ENCODE peak calls at places on chromosome 12, in five cellular contexts. J is stomach, U is OCI-LY7, D is heart right ventricle, X is lower lobe of right lung. M is an unnamed sample.

GRCh38 chr12:53543539-53543938 is 36.3 kb upstream of the NPFF start:
- DNase-seq in J (peak; percentile 48), U (peak; percentile 78), D (peak; percentile 18), X (peak; percentile 51), M (peak; percentile 54)

GRCh38 chr12:6772331-6772695 is at the start of gene LAG3:
- DNase-seq in J (no peak), U (no peak), D (no peak), X (no peak), M (no peak)

GRCh38 chr12:28374556-28374955 is 184.3 kb downstream of the CCDC91 start:
- DNase-seq in J (no peak), U (no peak), D (no peak), X (no peak), M (no peak)

GRCh38 chr12:7229741-7230140 is 40.3 kb downstream of the PEX5 start:
- DNase-seq in J (no peak), U (no peak), D (no peak), X (no peak), M (no peak)

GRCh38 chr12:76637807-76638206 is 78.2 kb upstream of the OSBPL8 start:
- DNase-seq in J (no peak), U (no peak), D (no peak), X (no peak), M (no peak)

GRCh38 chr12:39062266-39062996 is 157.0 kb upstream of the CPNE8 start:
- DNase-seq in J (no peak), U (no peak), D (no peak), X (no peak), M (no peak)

GRCh38 chr12:59403259-59403932 is 192.4 kb upstream of the SLC16A7 start:
- DNase-seq in J (peak; percentile 40), U (peak; percentile 63), D (no peak), X (no peak), M (peak; percentile 57)

GRCh38 chr12:132114667-132115066 is 29.5 kb downstream of the DDX51 start:
- DNase-seq in J (no peak), U (no peak), D (no peak), X (no peak), M (no peak)

GRCh38 chr12:9936597-9936996 is 4.4 kb upstream of the CLEC2A start:
- DNase-seq in J (no peak), U (no peak), D (no peak), X (no peak), M (no peak)

DNA sequence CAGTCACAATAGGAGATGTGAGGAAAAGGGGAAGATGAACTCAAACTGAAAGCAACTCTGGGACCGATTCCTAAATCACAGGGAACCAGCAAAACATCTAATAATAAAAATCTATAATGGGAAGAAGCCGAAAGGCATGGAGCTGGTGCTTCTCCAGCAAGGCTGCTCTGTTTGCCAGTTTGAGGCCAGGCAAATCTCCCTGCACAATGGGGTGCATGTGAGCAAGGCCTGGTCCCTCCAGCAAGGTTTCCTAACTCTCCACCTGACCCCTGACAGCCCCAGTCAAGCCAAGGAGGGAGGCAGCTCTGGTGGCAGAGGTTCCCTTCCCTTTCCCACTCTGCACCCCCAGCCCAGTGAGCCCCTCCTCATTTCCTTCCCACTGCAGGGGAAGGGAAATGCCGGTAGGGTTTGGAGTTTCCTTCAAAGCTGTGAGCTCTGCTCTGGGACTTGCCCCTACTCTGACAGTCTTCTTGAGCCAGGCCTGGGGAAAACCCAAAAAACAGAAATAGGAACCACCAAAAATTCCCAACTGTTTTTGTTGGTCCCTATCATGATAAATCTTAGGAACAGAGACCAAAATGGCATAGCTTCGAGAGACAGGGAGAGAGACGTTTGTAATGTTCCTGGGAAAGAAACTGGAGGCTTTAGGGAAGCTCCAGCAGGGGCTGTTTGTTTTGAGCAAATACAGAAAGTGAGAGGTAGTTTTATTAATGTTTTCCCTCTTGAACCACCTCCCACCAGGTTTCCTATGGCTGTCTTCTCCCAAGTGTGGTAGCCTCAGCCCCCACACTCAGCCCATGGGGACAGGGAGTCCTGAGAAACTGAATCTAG is 34.6 kb downstream of the FMNL3 start:
- DNase-seq in J (no peak), U (no peak), D (no peak), X (no peak), M (no peak)
- H3K4me1 ChIP-seq in J (peaks cover 64% of the 10 kb centered on the region), U (peaks cover 63% of the 10 kb centered on the region), D (peaks cover 40% of the 10 kb centered on the region), X (peaks cover 68% of the 10 kb centered on the region), M (peaks cover 32% of the 10 kb centered on the region)

GRCh38 chr12:109815874-109816617 is 17.2 kb downstream of the TRPV4 start:
- DNase-seq in J (no peak), U (no peak), D (no peak), X (no peak), M (no peak)

GRCh38 chr12:109818900-109819500 is 14.2 kb downstream of the TRPV4 start:
- DNase-seq in J (no peak), U (no peak), D (no peak), X (no peak), M (no peak)

GRCh38 chr12:109817627-109818231 is 15.5 kb downstream of the TRPV4 start:
- DNase-seq in J (no peak), U (no peak), D (no peak), X (no peak), M (no peak)

GRCh38 chr12:109816870-109817269 is 16.3 kb downstream of the TRPV4 start:
- DNase-seq in J (no peak), U (no peak), D (no peak), X (no peak), M (no peak)

DNA sequence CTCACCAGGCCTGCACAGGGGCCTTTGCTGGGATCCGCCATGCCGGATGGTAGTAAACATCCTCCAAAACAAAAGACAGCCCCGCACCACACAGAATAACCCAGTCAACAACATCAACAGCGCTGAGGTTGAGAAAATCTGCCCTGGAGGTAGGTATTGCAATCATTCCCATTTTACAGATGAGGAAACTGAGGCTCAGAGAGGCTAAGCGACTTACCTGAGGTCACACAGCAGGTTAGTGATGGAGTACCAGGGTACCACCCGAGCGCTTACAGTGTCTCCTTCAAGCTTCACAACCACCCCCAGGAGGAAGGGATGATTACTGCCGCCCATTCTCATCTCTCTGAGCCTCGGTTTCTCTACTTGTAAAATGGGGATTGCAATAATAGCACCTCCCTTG is 14.9 kb downstream of the TRPV4 start:
- DNase-seq in J (no peak), U (no peak), D (no peak), X (no peak), M (no peak)
- TF ChIP-seq CTCF in J (no peak), U (no peak), D (no peak), X (no peak), M (no peak)

GRCh38 chr12:82426586-82426985 is 68.3 kb downstream of the METTL25 start:
- DNase-seq in J (no peak), U (no peak), D (no peak), X (no peak), M (no peak)

GRCh38 chr12:82426081-82426480 is 67.8 kb downstream of the METTL25 start:
- DNase-seq in J (no peak), U (no peak), D (no peak), X (no peak), M (no peak)

GRCh38 chr12:82425241-82425640 is 66.9 kb downstream of the METTL25 start:
- DNase-seq in J (no peak), U (no peak), D (no peak), X (no peak), M (no peak)

GRCh38 chr12:82434392-82434911 is 76.1 kb downstream of the METTL25 start:
- DNase-seq in J (no peak), U (no peak), D (no peak), X (no peak), M (no peak)

DNA sequence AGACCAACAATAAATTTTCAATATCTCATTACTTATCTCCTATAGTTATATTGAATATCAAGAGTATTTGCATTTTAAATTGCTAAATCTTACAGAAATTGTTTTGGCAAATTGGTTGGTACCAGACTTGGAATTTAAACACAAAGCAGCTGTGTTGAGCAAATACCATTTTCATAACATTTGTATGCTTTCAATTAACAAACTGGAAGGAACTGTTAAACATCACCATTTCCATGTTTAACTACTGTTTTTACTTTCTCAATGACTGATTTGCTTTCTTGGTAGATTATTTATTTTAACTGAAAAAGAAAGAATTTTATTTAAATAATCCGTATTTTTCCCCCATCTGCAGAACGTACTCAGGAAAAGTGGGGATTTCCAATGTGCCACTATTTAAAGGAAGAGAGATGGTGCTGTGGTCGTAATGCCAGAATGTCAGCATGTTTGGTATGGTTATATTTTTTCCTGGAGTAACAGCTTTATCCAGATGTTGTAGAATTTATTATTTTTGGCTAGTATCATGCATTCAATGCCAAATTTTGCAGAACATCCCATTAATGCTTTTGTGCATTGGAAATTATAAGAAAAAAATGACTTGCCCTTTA is 72.3 kb downstream of the METTL25 start:
- DNase-seq in J (no peak), U (no peak), D (no peak), X (no peak), M (no peak)
- H3K4me1 ChIP-seq in J (peaks cover 6% of the 10 kb centered on the region), U (no peaks in the 10 kb centered on the region), D (no peaks in the 10 kb centered on the region), X (no peaks in the 10 kb centered on the region), M (no peaks in the 10 kb centered on the region)

GRCh38 chr12:82186282-82186681 is 171.9 kb downstream of the CCDC59 start:
- DNase-seq in J (no peak), U (no peak), D (no peak), X (no peak), M (no peak)
- TF ChIP-seq CTCF in J (no peak), U (no peak), D (no peak), X (no peak), M (no peak)

GRCh38 chr12:66620026-66620425 is 58.9 kb downstream of the GRIP1 start:
- DNase-seq in J (no peak), U (no peak), D (no peak), X (no peak), M (no peak)
- H3K4me1 ChIP-seq in J (no peaks in the 10 kb centered on the region), U (peaks cover 100% of the 10 kb centered on the region), D (no peaks in the 10 kb centered on the region), X (no peaks in the 10 kb centered on the region), M (no peaks in the 10 kb centered on the region)

M was measured in body of pancreas.